ENCODE peak calls at places on chromosomes 5 and 9, in nine cellular contexts. One of them, this sample, is unnamed.

GRCh38 chr9:99231708-99232107 is 9.6 kb downstream of the SEC61B start:
- DNase-seq in AG04449: no peak
- DNase-seq in keratinocyte: no peak
- DNase-seq in AG09309: no peak
- DNase-seq in stomach: no peak
- DNase-seq in DND-41: peak
- DNase-seq in fibroblast of lung: no peak
- DNase-seq in brain microvascular endothelial cell: no peak
- DNase-seq in cardiac fibroblast: peak
- DNase-seq in this sample: no peak

GRCh38 chr9:73152445-73152844 is 780 bp downstream of the ANXA1 start:
- DNase-seq in AG04449: no peak
- DNase-seq in keratinocyte: no peak
- DNase-seq in AG09309: no peak
- DNase-seq in stomach: no peak
- DNase-seq in DND-41: no peak
- DNase-seq in fibroblast of lung: peak
- DNase-seq in brain microvascular endothelial cell: no peak
- DNase-seq in cardiac fibroblast: peak
- DNase-seq in this sample: no peak

GRCh38 chr9:118183571-118183970 is 479.4 kb downstream of the TLR4 start:
- DNase-seq in AG04449: no peak
- DNase-seq in keratinocyte: no peak
- DNase-seq in AG09309: no peak
- DNase-seq in stomach: no peak
- DNase-seq in DND-41: no peak
- DNase-seq in fibroblast of lung: peak
- DNase-seq in brain microvascular endothelial cell: no peak
- DNase-seq in cardiac fibroblast: no peak
- DNase-seq in this sample: no peak

GRCh38 chr5:7795311-7795710 is 55.6 kb downstream of the CFAP90 start:
- DNase-seq in AG04449: no peak
- DNase-seq in keratinocyte: no peak
- DNase-seq in AG09309: no peak
- DNase-seq in stomach: no peak
- DNase-seq in DND-41: no peak
- DNase-seq in fibroblast of lung: no peak
- DNase-seq in brain microvascular endothelial cell: no peak
- DNase-seq in cardiac fibroblast: no peak
- DNase-seq in this sample: no peak

GRCh38 chr5:173727839-173728778 is 111.7 kb upstream of the BOD1 start:
- DNase-seq in AG04449: no peak
- DNase-seq in keratinocyte: no peak
- DNase-seq in AG09309: no peak
- DNase-seq in stomach: no peak
- DNase-seq in DND-41: no peak
- DNase-seq in fibroblast of lung: no peak
- DNase-seq in brain microvascular endothelial cell: no peak
- DNase-seq in cardiac fibroblast: no peak
- DNase-seq in this sample: no peak

GRCh38 chr5:80961376-80962281 is 1.5 kb downstream of the RASGRF2 start:
- DNase-seq in AG04449: no peak
- DNase-seq in keratinocyte: no peak
- DNase-seq in AG09309: no peak
- DNase-seq in stomach: no peak
- DNase-seq in DND-41: no peak
- DNase-seq in fibroblast of lung: peak
- DNase-seq in brain microvascular endothelial cell: no peak
- DNase-seq in cardiac fibroblast: no peak
- DNase-seq in this sample: no peak

GRCh38 chr5:14810941-14811573 is 60.5 kb downstream of the ANKH start:
- DNase-seq in AG04449: no peak
- DNase-seq in keratinocyte: no peak
- DNase-seq in AG09309: no peak
- DNase-seq in stomach: no peak
- DNase-seq in DND-41: no peak
- DNase-seq in fibroblast of lung: no peak
- DNase-seq in brain microvascular endothelial cell: no peak
- DNase-seq in cardiac fibroblast: no peak
- DNase-seq in this sample: no peak

GRCh38 chr5:170444181-170444580 is 55.0 kb upstream of the KCNMB1 start:
- DNase-seq in AG04449: no peak
- DNase-seq in keratinocyte: no peak
- DNase-seq in AG09309: no peak
- DNase-seq in stomach: no peak
- DNase-seq in DND-41: no peak
- DNase-seq in fibroblast of lung: no peak
- DNase-seq in brain microvascular endothelial cell: no peak
- DNase-seq in cardiac fibroblast: no peak
- DNase-seq in this sample: no peak

GRCh38 chr5:40716000-40716399 is 36.3 kb downstream of the PTGER4 start:
- DNase-seq in AG04449: no peak
- DNase-seq in keratinocyte: no peak
- DNase-seq in AG09309: no peak
- DNase-seq in stomach: no peak
- DNase-seq in DND-41: no peak
- DNase-seq in fibroblast of lung: no peak
- DNase-seq in brain microvascular endothelial cell: no peak
- DNase-seq in cardiac fibroblast: peak
- DNase-seq in this sample: no peak

GRCh38 chr5:20972419-20972925 is 984.5 kb upstream of the CDH18 start:
- DNase-seq in AG04449: no peak
- DNase-seq in keratinocyte: no peak
- DNase-seq in AG09309: no peak
- DNase-seq in stomach: no peak
- DNase-seq in DND-41: no peak
- DNase-seq in fibroblast of lung: peak
- DNase-seq in brain microvascular endothelial cell: peak
- DNase-seq in cardiac fibroblast: peak
- DNase-seq in this sample: no peak

GRCh38 chr9:126483468-126484056 is 130.2 kb upstream of the LMX1B start:
- DNase-seq in AG04449: no peak
- DNase-seq in keratinocyte: no peak
- DNase-seq in AG09309: no peak
- DNase-seq in stomach: no peak
- DNase-seq in DND-41: no peak
- DNase-seq in fibroblast of lung: no peak
- DNase-seq in brain microvascular endothelial cell: no peak
- DNase-seq in cardiac fibroblast: no peak
- DNase-seq in this sample: no peak

GRCh38 chr5:103111458-103111857 is 8.5 kb downstream of the GIN1 start:
- DNase-seq in AG04449: no peak
- DNase-seq in keratinocyte: no peak
- DNase-seq in AG09309: no peak
- DNase-seq in stomach: no peak
- DNase-seq in DND-41: peak
- DNase-seq in fibroblast of lung: no peak
- DNase-seq in brain microvascular endothelial cell: no peak
- DNase-seq in cardiac fibroblast: no peak
- DNase-seq in this sample: no peak

GRCh38 chr5:96209829-96210228 is 223.2 kb downstream of the PCSK1 start:
- DNase-seq in AG04449: no peak
- DNase-seq in keratinocyte: no peak
- DNase-seq in AG09309: peak
- DNase-seq in stomach: no peak
- DNase-seq in DND-41: no peak
- DNase-seq in fibroblast of lung: peak
- DNase-seq in brain microvascular endothelial cell: peak
- DNase-seq in cardiac fibroblast: peak
- DNase-seq in this sample: no peak
- TF ChIP-seq CTCF in AG04449: no peak
- TF ChIP-seq CTCF in keratinocyte: no peak
- TF ChIP-seq CTCF in AG09309: no peak
- TF ChIP-seq CTCF in stomach: no peak
- TF ChIP-seq CTCF in DND-41: no peak
- TF ChIP-seq CTCF in fibroblast of lung: no peak
- TF ChIP-seq CTCF in brain microvascular endothelial cell: no peak
- TF ChIP-seq CTCF in cardiac fibroblast: no peak
- TF ChIP-seq CTCF in this sample: no peak

GRCh38 chr9:27386759-27387158 is 89.8 kb upstream of the EQTN start:
- DNase-seq in AG04449: no peak
- DNase-seq in keratinocyte: no peak
- DNase-seq in AG09309: no peak
- DNase-seq in stomach: no peak
- DNase-seq in DND-41: no peak
- DNase-seq in fibroblast of lung: no peak
- DNase-seq in brain microvascular endothelial cell: no peak
- DNase-seq in cardiac fibroblast: no peak
- DNase-seq in this sample: no peak
- H3K4me3 ChIP-seq in AG04449: no peak
- H3K4me3 ChIP-seq in keratinocyte: no peak
- H3K4me3 ChIP-seq in AG09309: no peak
- H3K4me3 ChIP-seq in stomach: no peak
- H3K4me3 ChIP-seq in DND-41: no peak
- H3K4me3 ChIP-seq in fibroblast of lung: no peak
- H3K4me3 ChIP-seq in brain microvascular endothelial cell: no peak
- H3K4me3 ChIP-seq in cardiac fibroblast: no peak
- H3K4me3 ChIP-seq in this sample: no peak

GRCh38 chr5:94113087-94113486 is 371.7 kb upstream of the POU5F2 start:
- DNase-seq in AG04449: no peak
- DNase-seq in keratinocyte: no peak
- DNase-seq in AG09309: no peak
- DNase-seq in stomach: no peak
- DNase-seq in DND-41: no peak
- DNase-seq in fibroblast of lung: no peak
- DNase-seq in brain microvascular endothelial cell: no peak
- DNase-seq in cardiac fibroblast: no peak
- DNase-seq in this sample: no peak

DNA sequence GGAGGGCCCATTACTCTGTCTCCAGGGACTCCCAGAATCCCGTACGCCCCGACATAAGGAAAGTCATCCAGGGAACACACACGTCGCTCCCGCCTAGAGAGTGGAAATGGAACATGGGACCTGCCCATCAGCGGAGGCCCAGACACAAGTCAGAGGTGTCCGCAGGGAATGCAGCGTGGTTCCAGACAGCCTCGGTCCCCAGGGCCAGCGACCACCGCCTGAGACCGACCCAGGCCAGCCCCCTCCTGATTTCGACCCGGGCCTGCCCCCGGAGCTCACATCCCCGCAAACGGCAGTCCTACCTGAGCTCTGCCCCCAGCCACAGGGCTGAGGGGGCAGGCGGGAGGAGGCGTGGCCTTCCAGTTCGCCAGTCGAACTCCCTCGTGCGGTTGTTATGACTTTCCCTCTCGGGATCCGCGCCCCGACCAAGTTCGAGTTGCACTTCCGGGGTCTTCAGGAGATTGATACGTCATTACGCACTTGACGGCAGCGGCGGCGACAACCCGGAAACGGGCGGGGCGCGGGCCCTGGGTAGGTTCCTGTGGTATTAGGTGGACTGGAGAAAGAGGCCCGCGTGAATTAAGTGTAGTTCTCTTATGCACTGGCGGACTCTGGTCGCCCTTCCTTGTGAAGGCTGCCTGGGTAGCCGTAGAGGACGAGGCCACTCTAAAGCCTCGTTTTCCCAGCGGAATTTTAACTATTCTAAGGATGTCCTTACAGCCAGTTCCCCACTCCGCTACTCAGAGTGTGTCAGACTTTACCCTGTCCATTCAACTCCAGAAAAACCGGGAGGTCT is 370.0 kb upstream of the POU5F2 start:
- DNase-seq in AG04449: peak
- DNase-seq in keratinocyte: peak
- DNase-seq in AG09309: peak
- DNase-seq in stomach: peak
- DNase-seq in DND-41: peak
- DNase-seq in fibroblast of lung: peak
- DNase-seq in brain microvascular endothelial cell: peak
- DNase-seq in cardiac fibroblast: peak
- DNase-seq in this sample: peak
- TF ChIP-seq CTCF in AG04449: peak
- TF ChIP-seq CTCF in keratinocyte: no peak
- TF ChIP-seq CTCF in AG09309: no peak
- TF ChIP-seq CTCF in stomach: no peak
- TF ChIP-seq CTCF in DND-41: peak
- TF ChIP-seq CTCF in fibroblast of lung: peak
- TF ChIP-seq CTCF in brain microvascular endothelial cell: peak
- TF ChIP-seq CTCF in cardiac fibroblast: peak
- TF ChIP-seq CTCF in this sample: no peak

GRCh38 chr5:34038430-34038829 is 4.6 kb downstream of the C1QTNF3 start:
- DNase-seq in AG04449: no peak
- DNase-seq in keratinocyte: no peak
- DNase-seq in AG09309: no peak
- DNase-seq in stomach: no peak
- DNase-seq in DND-41: no peak
- DNase-seq in fibroblast of lung: no peak
- DNase-seq in brain microvascular endothelial cell: no peak
- DNase-seq in cardiac fibroblast: no peak
- DNase-seq in this sample: no peak

GRCh38 chr5:34034497-34035327 is 8.3 kb downstream of the C1QTNF3 start:
- DNase-seq in AG04449: no peak
- DNase-seq in keratinocyte: no peak
- DNase-seq in AG09309: no peak
- DNase-seq in stomach: no peak
- DNase-seq in DND-41: no peak
- DNase-seq in fibroblast of lung: no peak
- DNase-seq in brain microvascular endothelial cell: no peak
- DNase-seq in cardiac fibroblast: no peak
- DNase-seq in this sample: no peak

GRCh38 chr5:34037829-34038228 is 5.2 kb downstream of the C1QTNF3 start:
- DNase-seq in AG04449: no peak
- DNase-seq in keratinocyte: no peak
- DNase-seq in AG09309: no peak
- DNase-seq in stomach: no peak
- DNase-seq in DND-41: no peak
- DNase-seq in fibroblast of lung: peak
- DNase-seq in brain microvascular endothelial cell: no peak
- DNase-seq in cardiac fibroblast: no peak
- DNase-seq in this sample: no peak

GRCh38 chr5:34038838-34039237 is 4.2 kb downstream of the C1QTNF3 start:
- DNase-seq in AG04449: no peak
- DNase-seq in keratinocyte: no peak
- DNase-seq in AG09309: no peak
- DNase-seq in stomach: no peak
- DNase-seq in DND-41: no peak
- DNase-seq in fibroblast of lung: no peak
- DNase-seq in brain microvascular endothelial cell: no peak
- DNase-seq in cardiac fibroblast: no peak
- DNase-seq in this sample: no peak

GRCh38 chr5:34035732-34036131 is 7.3 kb downstream of the C1QTNF3 start:
- DNase-seq in AG04449: no peak
- DNase-seq in keratinocyte: no peak
- DNase-seq in AG09309: no peak
- DNase-seq in stomach: no peak
- DNase-seq in DND-41: no peak
- DNase-seq in fibroblast of lung: no peak
- DNase-seq in brain microvascular endothelial cell: no peak
- DNase-seq in cardiac fibroblast: no peak
- DNase-seq in this sample: no peak
- H3K4me3 ChIP-seq in AG04449: no peak
- H3K4me3 ChIP-seq in keratinocyte: no peak
- H3K4me3 ChIP-seq in AG09309: no peak
- H3K4me3 ChIP-seq in stomach: no peak
- H3K4me3 ChIP-seq in DND-41: no peak
- H3K4me3 ChIP-seq in fibroblast of lung: no peak
- H3K4me3 ChIP-seq in brain microvascular endothelial cell: no peak
- H3K4me3 ChIP-seq in cardiac fibroblast: no peak
- H3K4me3 ChIP-seq in this sample: no peak